ENCODE peak calls at places on chromosomes 4 and X, in six cellular contexts. M is stomach, P is HCT116, F is H1, G is vagina, A is breast epithelium. I is an unnamed sample.

GRCh38 chrX:70554523-70554922 is 109.9 kb downstream of the DLG3 start:
- DNase-seq in G (no peak), F (no peak), M (no peak), A (no peak), P (no peak), I (no peak)

GRCh38 chr4:966266-967112 is 6.9 kb downstream of the DGKQ start:
- DNase-seq in F (no peak), M (no peak), P (no peak), A (no peak), G (no peak), I (no peak)

GRCh38 chr4:54525602-54526001 is 132.2 kb upstream of the KIT start:
- DNase-seq in P (no peak), F (no peak), M (no peak), A (no peak), G (no peak), I (no peak)

GRCh38 chrX:141220342-141221008 is 21.8 kb downstream of the SPANXC start:
- DNase-seq in F (no peak), A (no peak), G (no peak), P (no peak), M (no peak), I (no peak)

GRCh38 chr4:129342820-129343219 is 246.9 kb downstream of the C4orf33 start:
- DNase-seq in F (no peak), G (no peak), M (no peak), A (no peak), P (no peak), I (no peak)

GRCh38 chr4:30753316-30753715 is 33.1 kb downstream of the PCDH7 start:
- DNase-seq in A (no peak), F (no peak), P (peak), M (no peak), G (no peak), I (no peak)

GRCh38 chrX:18288716-18289115 is 65.8 kb downstream of the SCML2 start:
- DNase-seq in A (no peak), M (no peak), F (no peak), G (no peak), P (no peak), I (no peak)

GRCh38 chrX:132732236-132732635 is 226.2 kb downstream of the HS6ST2 start:
- DNase-seq in A (no peak), P (no peak), G (no peak), F (no peak), M (no peak), I (no peak)

GRCh38 chr4:90403781-90404180 is 276.6 kb downstream of the CCSER1 start:
- DNase-seq in F (no peak), P (no peak), A (no peak), G (no peak), M (no peak), I (no peak)

GRCh38 chr4:150593996-150594395 is 12.0 kb downstream of the MAB21L2 start:
- DNase-seq in M (no peak), F (no peak), A (no peak), P (no peak), G (no peak), I (no peak)

GRCh38 chr4:47287735-47288134 is 175.8 kb downstream of the COMMD8 start:
- DNase-seq in A (no peak), M (no peak), F (no peak), G (no peak), P (no peak), I (no peak)

GRCh38 chr4:157997296-157997695 is 175.5 kb downstream of the GASK1B start:
- DNase-seq in A (no peak), G (no peak), F (no peak), M (no peak), P (no peak), I (no peak)

GRCh38 chrX:24002167-24002566 is 24.8 kb downstream of the KLHL15 start:
- DNase-seq in F (no peak), P (no peak), A (no peak), G (no peak), M (no peak), I (no peak)

GRCh38 chrX:141468940-141469339 is 115.6 kb downstream of the SPANXA1 start:
- DNase-seq in A (no peak), M (no peak), F (no peak), P (no peak), G (no peak), I (no peak)

GRCh38 chrX:25523574-25523973 is 507.8 kb upstream of the ARX start:
- DNase-seq in A (no peak), M (no peak), G (no peak), F (peak), P (peak), I (no peak)

GRCh38 chr4:180153587-180153986 is 2089.6 kb upstream of the TENM3 start:
- DNase-seq in A (no peak), P (no peak), M (no peak), G (no peak), F (no peak), I (no peak)

GRCh38 chr4:1834047-1834769 is 21.7 kb downstream of the LETM1 start:
- DNase-seq in F (no peak), A (no peak), G (no peak), M (no peak), P (no peak), I (no peak)

GRCh38 chr4:76963136-76963477 is 13.6 kb downstream of the SEPTIN11 start:
- DNase-seq in P (no peak), G (no peak), F (no peak), M (no peak), A (no peak), I (no peak)

GRCh38 chr4:158807696-158808095 is 38.9 kb downstream of the FNIP2 start:
- DNase-seq in A (no peak), M (no peak), P (no peak), F (no peak), G (no peak), I (no peak)

GRCh38 chrX:132463411-132463810 is 25.4 kb downstream of the MBNL3 start:
- DNase-seq in G (no peak), P (peak), M (no peak), A (no peak), F (peak), I (no peak)

GRCh38 chr4:85486425-85487101 is 11.6 kb downstream of the ARHGAP24 start:
- DNase-seq in G (no peak), P (no peak), A (no peak), M (no peak), F (no peak), I (no peak)

DNA sequence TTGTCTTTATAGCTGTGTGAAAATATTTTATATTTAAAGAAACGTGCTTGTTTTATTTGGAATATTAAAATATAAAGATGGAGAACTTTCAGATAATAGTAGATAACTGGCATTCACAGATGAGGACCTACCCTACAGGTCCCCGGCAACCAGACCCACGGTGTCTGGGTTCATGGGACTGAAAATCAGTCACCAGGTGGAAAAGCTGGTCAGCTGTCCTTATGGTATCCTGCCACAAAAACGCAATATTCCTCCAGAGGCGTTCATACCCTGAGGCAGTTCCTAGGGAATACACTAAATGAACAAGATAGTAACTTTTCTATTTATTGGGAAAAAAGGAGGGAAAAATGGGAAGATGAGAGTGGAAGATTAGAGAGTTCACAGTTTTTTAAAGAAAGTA is 1.2 kb downstream of the TLR6 start:
- DNase-seq in A (no peak), M (no peak), G (no peak), P (no peak), F (no peak), I (no peak)
- H3K4me3 ChIP-seq in A (no peak), M (no peak), G (no peak), P (no peak), F (no peak), I (peak)

GRCh38 chr4:73258668-73259551 is at the start of gene ANKRD17:
- DNase-seq in M (peak), G (no peak), P (peak), F (peak), A (peak), I (peak)
- TF ChIP-seq CTCF in M (no peak), G (no peak), P (peak), F (no peak), A (peak), I (peak)

GRCh38 chr4:187484186-187484585 is 511.4 kb upstream of the ZFP42 start:
- DNase-seq in M (no peak), F (no peak), G (no peak), A (no peak), P (no peak), I (no peak)

GRCh38 chr4:187477224-187477623 is 518.3 kb upstream of the ZFP42 start:
- DNase-seq in P (no peak), F (no peak), A (no peak), G (no peak), M (no peak), I (no peak)

GRCh38 chr4:187475901-187476300 is 519.7 kb upstream of the ZFP42 start:
- DNase-seq in G (no peak), A (no peak), M (no peak), P (no peak), F (no peak), I (no peak)

GRCh38 chr4:187478292-187479205 is 517.0 kb upstream of the ZFP42 start:
- DNase-seq in A (no peak), G (no peak), F (no peak), P (no peak), M (no peak), I (no peak)

DNA sequence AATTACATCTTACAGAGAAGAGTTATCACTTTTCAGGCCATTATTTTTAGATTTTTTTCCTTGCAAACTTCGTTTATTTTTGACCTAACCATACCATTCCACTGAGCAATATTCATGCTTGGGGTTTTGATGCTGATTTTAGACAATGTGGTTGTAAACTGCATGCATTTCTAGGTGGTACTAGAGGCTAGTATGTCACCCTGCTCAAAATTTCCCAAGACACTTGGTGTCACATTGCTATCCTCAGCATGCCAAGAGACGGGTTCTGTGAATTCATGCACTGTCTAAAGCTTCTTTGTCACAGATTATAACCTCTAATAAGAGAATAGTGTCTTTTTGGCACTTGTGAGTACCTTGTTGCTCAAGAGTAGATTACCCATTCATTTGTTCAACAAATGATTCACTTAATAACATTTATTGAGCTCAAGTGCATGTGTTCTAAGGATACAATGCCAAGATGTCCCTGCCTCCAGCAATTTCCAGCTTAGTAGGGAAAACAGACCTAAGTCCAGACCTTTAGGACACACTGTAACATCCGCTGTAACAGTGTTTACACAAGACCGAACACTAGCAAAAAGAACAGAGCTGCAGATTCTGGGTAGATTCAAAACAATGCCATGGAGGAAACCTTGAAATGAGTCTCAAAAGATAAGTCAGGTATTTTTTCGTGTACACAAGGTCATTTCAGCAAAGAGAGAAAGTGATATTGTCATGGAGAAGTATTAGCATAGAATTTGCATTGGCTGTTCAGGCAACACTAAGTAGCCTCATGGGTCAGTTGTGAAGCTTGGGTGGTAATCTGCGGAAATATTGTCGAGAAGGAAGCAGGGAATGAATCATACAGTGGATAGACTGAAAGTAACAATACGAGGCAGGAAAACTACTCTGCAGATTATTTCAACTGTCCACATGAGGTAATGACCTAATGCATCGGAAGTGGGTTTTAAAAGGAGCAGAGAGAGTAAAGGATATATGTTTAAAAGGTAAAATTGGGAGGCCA is 515.1 kb upstream of the ZFP42 start:
- DNase-seq in G (no peak), F (no peak), M (no peak), A (no peak), P (no peak), I (no peak)
- TF ChIP-seq POLR2AphosphoS5 in G (no peak), F (no peak), M (no peak), A (no peak), P (no peak), I (no peak)

DNA sequence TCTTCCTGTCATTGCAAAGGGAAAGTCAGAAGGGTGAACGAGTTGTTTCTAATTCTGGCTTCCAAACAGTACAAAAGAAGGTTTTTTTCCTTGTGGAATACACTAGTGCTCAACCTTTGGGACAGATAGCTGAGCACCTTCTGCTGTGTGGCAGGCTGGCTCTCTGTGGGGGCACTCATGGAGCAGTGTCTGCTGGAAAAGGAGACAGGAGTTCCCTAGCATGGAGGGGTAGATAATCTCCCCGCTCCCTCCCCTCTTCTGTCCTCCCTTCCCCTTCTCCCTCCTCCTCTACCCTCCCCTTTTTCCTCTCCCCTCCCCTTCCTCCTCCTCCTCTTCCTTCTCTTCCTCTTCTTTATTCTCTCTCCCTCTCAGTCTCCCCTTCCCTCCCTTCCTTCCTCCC is 62.4 kb upstream of the MTM1 start:
- DNase-seq in A (no peak), G (no peak), P (no peak), F (no peak), M (no peak), I (no peak)
- H3K4me3 ChIP-seq in A (no peak), G (no peak), P (no peak), F (no peak), M (no peak), I (no peak)

GRCh38 chrX:69066021-69066757 is 99.1 kb downstream of the PJA1 start:
- DNase-seq in F (peak), M (peak), G (no peak), A (no peak), P (no peak), I (no peak)
- TF ChIP-seq CTCF in F (no peak), M (no peak), G (no peak), A (no peak), P (no peak), I (no peak)

GRCh38 chr4:173530326-173531062 is 465 bp upstream of the HAND2 start:
- DNase-seq in M (no peak), G (no peak), F (no peak), P (no peak), A (no peak), I (no peak)
- TF ChIP-seq POLR2AphosphoS5 in M (no peak), G (no peak), F (no peak), P (no peak), A (no peak), I (no peak)

I was measured in upper lobe of left lung.